ENCODE peak calls at places on chromosomes 7 and 10, in nine cellular contexts. J, U, B, W, H, Y, T, I and V are unnamed samples.

GRCh38 chr10:60397792-60398191 is 8.1 kb upstream of the ANK3 start:
- DNase-seq in I (no peak), J (peak), W (no peak), H (no peak), U (peak), B (no peak), Y (no peak), T (no peak), V (no peak)

GRCh38 chr7:25856056-25856780 is 295.8 kb upstream of the NFE2L3 start:
- DNase-seq in W (peak), I (no peak), B (no peak), Y (peak), H (no peak), T (no peak), J (peak), U (peak), V (no peak)

GRCh38 chr10:124688889-124689670 is 55.1 kb downstream of the FAM53B start:
- DNase-seq in J (no peak), H (no peak), U (peak), W (no peak), Y (no peak), T (no peak), B (no peak), I (peak), V (peak)

GRCh38 chr10:130109796-130110235 is 814 bp downstream of the C10orf143 start:
- DNase-seq in H (peak), Y (peak), B (peak), T (peak), U (peak), W (peak), J (peak), I (no peak), V (peak)

GRCh38 chr7:148915211-148915610 is 31.1 kb upstream of the EZH2 start:
- DNase-seq in U (no peak), Y (no peak), J (no peak), T (no peak), I (no peak), B (no peak), H (no peak), W (no peak), V (no peak)

GRCh38 chr10:132535065-132535651 is 2.4 kb upstream of the INPP5A start:
- DNase-seq in T (no peak), Y (peak), H (peak), B (no peak), J (no peak), I (peak), W (no peak), U (no peak), V (no peak)

GRCh38 chr7:46283852-46284251 is 362.8 kb upstream of the IGFBP3 start:
- DNase-seq in I (no peak), J (no peak), H (no peak), B (no peak), U (no peak), T (peak), W (no peak), Y (no peak), V (no peak)

GRCh38 chr10:63573068-63573697 is 52.0 kb downstream of the REEP3 start:
- DNase-seq in T (no peak), J (peak), U (no peak), Y (no peak), B (no peak), I (no peak), W (no peak), H (no peak), V (peak)

GRCh38 chr7:33076737-33077136 is 14.2 kb upstream of the NT5C3A start:
- DNase-seq in Y (no peak), T (no peak), H (no peak), J (no peak), I (no peak), U (no peak), W (no peak), B (no peak), V (no peak)

GRCh38 chr7:157521061-157521731 is 184.4 kb downstream of the DNAJB6 start:
- DNase-seq in Y (no peak), B (no peak), I (no peak), H (no peak), U (no peak), W (no peak), J (no peak), T (no peak), V (no peak)

GRCh38 chr10:5461201-5461585 is 38.2 kb downstream of the CALML5 start:
- DNase-seq in I (no peak), J (no peak), H (no peak), B (no peak), T (no peak), W (no peak), Y (no peak), U (no peak), V (no peak)

GRCh38 chr10:99742701-99743100 is 10.7 kb downstream of the CUTC start:
- DNase-seq in I (no peak), U (no peak), B (no peak), W (no peak), J (peak), T (no peak), Y (no peak), H (no peak), V (peak)

GRCh38 chr10:109698121-109698520 is 225.2 kb downstream of the XPNPEP1 start:
- DNase-seq in W (no peak), Y (no peak), B (no peak), H (no peak), I (no peak), U (no peak), J (no peak), T (no peak), V (no peak)

GRCh38 chr7:55884321-55884720 is 2.9 kb upstream of the ZNF713 start:
- DNase-seq in B (no peak), I (no peak), T (no peak), Y (no peak), H (no peak), J (no peak), W (no peak), U (no peak), V (no peak)

GRCh38 chr7:101315336-101315735 is 6.3 kb downstream of the IFT22 start:
- DNase-seq in J (peak), H (no peak), B (peak), U (peak), I (no peak), W (peak), T (no peak), Y (no peak), V (peak)

GRCh38 chr10:89414879-89415821 is 782 bp downstream of the IFIT5 start:
- DNase-seq in W (peak), T (peak), H (peak), U (peak), B (peak), I (peak), Y (peak), J (peak), V (peak)
- TF ChIP-seq CTCF in W (no peak), T (no peak), H (no peak), U (no peak), B (no peak), I (no peak), Y (no peak), J (no peak), V (no peak)

GRCh38 chr10:17406036-17406834 is 48.2 kb downstream of the ST8SIA6 start:
- DNase-seq in T (no peak), U (no peak), B (no peak), W (no peak), Y (no peak), H (no peak), I (no peak), J (no peak), V (no peak)

GRCh38 chr10:17412323-17412722 is 42.1 kb downstream of the ST8SIA6 start:
- DNase-seq in J (no peak), Y (no peak), T (no peak), I (no peak), H (no peak), W (no peak), U (no peak), B (no peak), V (peak)

GRCh38 chr10:17410907-17411306 is 43.5 kb downstream of the ST8SIA6 start:
- DNase-seq in U (no peak), W (no peak), T (no peak), Y (no peak), I (no peak), H (no peak), J (no peak), B (no peak), V (no peak)

GRCh38 chr10:17407040-17407439 is 47.4 kb downstream of the ST8SIA6 start:
- DNase-seq in T (no peak), I (no peak), W (no peak), Y (no peak), H (no peak), J (no peak), U (no peak), B (no peak), V (no peak)

GRCh38 chr10:17409170-17409733 is 45.1 kb downstream of the ST8SIA6 start:
- DNase-seq in U (no peak), I (no peak), B (no peak), Y (no peak), J (peak), W (no peak), T (no peak), H (no peak), V (peak)
- TF ChIP-seq CTCF in U (peak), I (peak), B (no peak), Y (no peak), J (peak), W (peak), T (peak), H (no peak), V (peak)

GRCh38 chr7:100109521-100110163 is 8.2 kb downstream of the AP4M1 start:
- DNase-seq in I (no peak), U (no peak), J (no peak), B (no peak), H (no peak), W (no peak), Y (no peak), T (no peak), V (no peak)
- TF ChIP-seq CTCF in I (no peak), U (peak), J (peak), B (no peak), H (no peak), W (peak), Y (no peak), T (no peak), V (no peak)

GRCh38 chr7:10888861-10889260 is 84.8 kb upstream of the PHF14 start:
- DNase-seq in U (no peak), Y (no peak), I (no peak), W (no peak), H (no peak), T (no peak), J (no peak), B (no peak), V (no peak)

GRCh38 chr7:10889266-10889898 is 84.3 kb upstream of the PHF14 start:
- DNase-seq in I (no peak), B (peak), U (peak), T (no peak), Y (peak), J (peak), H (no peak), W (peak), V (peak)
- TF ChIP-seq CTCF in I (peak), B (no peak), U (peak), T (peak), Y (peak), J (peak), H (no peak), W (peak), V (peak)

DNA sequence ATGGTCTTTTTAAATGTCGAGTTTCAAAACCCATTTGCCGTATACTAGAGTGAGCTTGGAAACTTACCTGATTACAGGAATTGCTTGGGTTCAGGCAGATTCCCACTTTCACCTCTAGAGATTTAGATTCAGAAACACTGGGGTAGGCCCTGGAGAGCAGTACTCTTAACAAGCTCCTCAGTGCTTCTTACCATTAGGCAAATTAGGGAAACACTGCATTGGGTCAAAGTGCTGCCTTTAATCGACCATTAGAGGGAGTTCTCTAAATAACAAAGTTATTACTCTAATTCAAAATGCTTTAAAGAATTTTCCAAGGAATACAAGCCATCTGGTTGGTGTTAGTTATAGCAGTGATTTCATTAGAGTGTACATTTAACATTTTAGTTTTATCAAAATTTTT is 324.6 kb downstream of the GFRA1 start:
- DNase-seq in I (no peak), B (no peak), T (no peak), J (peak), W (no peak), Y (no peak), H (no peak), U (no peak), V (peak)
- TF ChIP-seq CTCF in I (no peak), B (no peak), T (peak), J (peak), W (peak), Y (peak), H (no peak), U (peak), V (peak)